ENCODE peak calls at places on chromosomes 7 and 10, in six cellular contexts. One of them, this sample, is unnamed.

GRCh38 chr7:47537716-47538640 is 43.9 kb downstream of the TNS3 start:
- DNase-seq in upper lobe of right lung: peak; percentile 38
- DNase-seq in tibial nerve: no peak
- DNase-seq in PC-9: no peak
- DNase-seq in lower lobe of right lung: no peak
- DNase-seq in heart right ventricle: no peak
- DNase-seq in this sample: no peak

GRCh38 chr10:36366843-36367242 is 724.7 kb upstream of the FZD8 start:
- DNase-seq in upper lobe of right lung: no peak
- DNase-seq in tibial nerve: no peak
- DNase-seq in PC-9: no peak
- DNase-seq in lower lobe of right lung: no peak
- DNase-seq in heart right ventricle: no peak
- DNase-seq in this sample: no peak

GRCh38 chr10:3222068-3222467 is 49.5 kb upstream of the PITRM1 start:
- DNase-seq in upper lobe of right lung: no peak
- DNase-seq in tibial nerve: no peak
- DNase-seq in PC-9: no peak
- DNase-seq in lower lobe of right lung: no peak
- DNase-seq in heart right ventricle: no peak
- DNase-seq in this sample: no peak

GRCh38 chr10:21587391-21587790 is 53.4 kb downstream of the MLLT10 start:
- DNase-seq in upper lobe of right lung: no peak
- DNase-seq in tibial nerve: no peak
- DNase-seq in PC-9: no peak
- DNase-seq in lower lobe of right lung: no peak
- DNase-seq in heart right ventricle: no peak
- DNase-seq in this sample: no peak

GRCh38 chr10:72098301-72099053 is 10.1 kb upstream of the SPOCK2 start:
- DNase-seq in upper lobe of right lung: no peak
- DNase-seq in tibial nerve: no peak
- DNase-seq in PC-9: no peak
- DNase-seq in lower lobe of right lung: no peak
- DNase-seq in heart right ventricle: no peak
- DNase-seq in this sample: no peak

GRCh38 chr10:71246591-71247143 is 34.3 kb downstream of the UNC5B start:
- DNase-seq in upper lobe of right lung: no peak
- DNase-seq in tibial nerve: no peak
- DNase-seq in PC-9: peak; percentile 99
- DNase-seq in lower lobe of right lung: no peak
- DNase-seq in heart right ventricle: no peak
- DNase-seq in this sample: no peak

GRCh38 chr10:79904671-79905321 is 44.1 kb downstream of the SFTPD start:
- DNase-seq in upper lobe of right lung: peak; percentile 91
- DNase-seq in tibial nerve: peak; percentile 40
- DNase-seq in PC-9: peak; percentile 49
- DNase-seq in lower lobe of right lung: peak; percentile 84
- DNase-seq in heart right ventricle: peak; percentile 73
- DNase-seq in this sample: peak; percentile 86

GRCh38 chr10:101485681-101486554 is 102.1 kb downstream of the POLL start:
- DNase-seq in upper lobe of right lung: no peak
- DNase-seq in tibial nerve: no peak
- DNase-seq in PC-9: no peak
- DNase-seq in lower lobe of right lung: no peak
- DNase-seq in heart right ventricle: no peak
- DNase-seq in this sample: no peak

GRCh38 chr7:123961731-123962130 is 36.7 kb downstream of the SPAM1 start:
- DNase-seq in upper lobe of right lung: no peak
- DNase-seq in tibial nerve: no peak
- DNase-seq in PC-9: no peak
- DNase-seq in lower lobe of right lung: no peak
- DNase-seq in heart right ventricle: no peak
- DNase-seq in this sample: no peak

GRCh38 chr7:123972045-123972444 is 47.0 kb downstream of the SPAM1 start:
- DNase-seq in upper lobe of right lung: no peak
- DNase-seq in tibial nerve: no peak
- DNase-seq in PC-9: no peak
- DNase-seq in lower lobe of right lung: no peak
- DNase-seq in heart right ventricle: no peak
- DNase-seq in this sample: no peak

DNA sequence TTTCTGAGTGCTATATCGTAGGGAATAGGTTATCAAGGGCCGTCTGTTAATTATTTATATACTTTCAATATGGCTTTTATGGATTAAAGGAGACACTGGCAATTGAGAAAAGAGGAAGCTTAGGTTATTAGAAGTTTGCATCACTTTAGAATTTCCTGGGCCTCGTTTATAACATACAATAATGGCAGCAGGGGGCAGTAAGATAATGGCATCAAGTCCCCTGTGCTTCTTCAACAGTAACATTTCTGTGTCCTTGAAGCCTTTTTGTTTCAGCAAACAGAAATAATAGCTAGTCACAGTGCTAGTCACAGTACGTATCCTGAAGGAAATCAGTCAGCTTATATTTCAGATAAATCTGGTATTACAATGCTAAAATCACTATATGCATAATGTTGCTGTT is 41.9 kb downstream of the SPAM1 start:
- DNase-seq in upper lobe of right lung: no peak
- DNase-seq in tibial nerve: no peak
- DNase-seq in PC-9: no peak
- DNase-seq in lower lobe of right lung: no peak
- DNase-seq in heart right ventricle: no peak
- DNase-seq in this sample: no peak
- TF ChIP-seq CTCF in upper lobe of right lung: no peak
- TF ChIP-seq CTCF in tibial nerve: no peak
- TF ChIP-seq CTCF in PC-9: no peak
- TF ChIP-seq CTCF in lower lobe of right lung: no peak
- TF ChIP-seq CTCF in heart right ventricle: no peak
- TF ChIP-seq CTCF in this sample: no peak

GRCh38 chr10:17563452-17563851 is 53.7 kb downstream of the HACD1 start:
- DNase-seq in upper lobe of right lung: no peak
- DNase-seq in tibial nerve: no peak
- DNase-seq in PC-9: no peak
- DNase-seq in lower lobe of right lung: no peak
- DNase-seq in heart right ventricle: no peak
- DNase-seq in this sample: no peak
- H3K27ac ChIP-seq in upper lobe of right lung: no peak overlapping the region
- H3K27ac ChIP-seq in tibial nerve: no peak overlapping the region
- H3K27ac ChIP-seq in PC-9: no peak overlapping the region
- H3K27ac ChIP-seq in lower lobe of right lung: no peak overlapping the region
- H3K27ac ChIP-seq in heart right ventricle: no peak overlapping the region
- H3K27ac ChIP-seq in this sample: no peak overlapping the region

GRCh38 chr7:102146989-102147388 is 139.7 kb upstream of the SH2B2 start:
- DNase-seq in upper lobe of right lung: no peak
- DNase-seq in tibial nerve: peak; percentile 16
- DNase-seq in PC-9: no peak
- DNase-seq in lower lobe of right lung: no peak
- DNase-seq in heart right ventricle: peak; percentile 67
- DNase-seq in this sample: no peak
- H3K4me3 ChIP-seq in upper lobe of right lung: no peak overlapping the region
- H3K4me3 ChIP-seq in tibial nerve: no peak overlapping the region
- H3K4me3 ChIP-seq in PC-9: no peak overlapping the region
- H3K4me3 ChIP-seq in lower lobe of right lung: no peak overlapping the region
- H3K4me3 ChIP-seq in heart right ventricle: no peak overlapping the region
- H3K4me3 ChIP-seq in this sample: no peak overlapping the region

GRCh38 chr10:116685807-116686206 is 56.6 kb downstream of the HSPA12A start:
- DNase-seq in upper lobe of right lung: no peak
- DNase-seq in tibial nerve: no peak
- DNase-seq in PC-9: no peak
- DNase-seq in lower lobe of right lung: no peak
- DNase-seq in heart right ventricle: no peak
- DNase-seq in this sample: no peak

GRCh38 chr10:116689096-116689495 is 53.3 kb downstream of the HSPA12A start:
- DNase-seq in upper lobe of right lung: peak; percentile 17
- DNase-seq in tibial nerve: no peak
- DNase-seq in PC-9: no peak
- DNase-seq in lower lobe of right lung: no peak
- DNase-seq in heart right ventricle: no peak
- DNase-seq in this sample: no peak

GRCh38 chr10:116686632-116687031 is 55.7 kb downstream of the HSPA12A start:
- DNase-seq in upper lobe of right lung: peak; percentile 32
- DNase-seq in tibial nerve: no peak
- DNase-seq in PC-9: no peak
- DNase-seq in lower lobe of right lung: no peak
- DNase-seq in heart right ventricle: no peak
- DNase-seq in this sample: no peak

GRCh38 chr10:116688241-116688711 is 54.1 kb downstream of the HSPA12A start:
- DNase-seq in upper lobe of right lung: peak; percentile 26
- DNase-seq in tibial nerve: no peak
- DNase-seq in PC-9: no peak
- DNase-seq in lower lobe of right lung: no peak
- DNase-seq in heart right ventricle: peak; percentile 34
- DNase-seq in this sample: peak; percentile 35

DNA sequence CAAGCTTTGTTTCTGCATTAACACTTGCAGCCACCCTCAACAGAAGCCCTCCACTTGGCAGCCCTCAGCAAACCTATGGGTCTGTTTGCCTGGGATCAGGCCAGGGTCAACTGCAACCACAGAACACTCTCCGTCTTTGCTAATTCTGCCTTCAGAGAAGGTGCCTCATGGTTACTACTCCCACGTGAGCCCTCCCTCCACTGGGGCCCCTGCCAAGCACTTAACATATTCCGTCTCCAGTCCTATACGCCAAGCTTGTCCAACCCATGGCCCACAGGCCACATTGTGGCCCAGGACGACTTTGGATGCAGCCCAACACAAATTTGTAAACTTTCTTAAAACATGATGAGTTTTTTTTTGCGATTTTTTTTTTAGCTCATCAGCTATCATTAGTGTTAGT is 54.7 kb downstream of the HSPA12A start:
- DNase-seq in upper lobe of right lung: peak; percentile 33
- DNase-seq in tibial nerve: no peak
- DNase-seq in PC-9: no peak
- DNase-seq in lower lobe of right lung: no peak
- DNase-seq in heart right ventricle: peak; percentile 28
- DNase-seq in this sample: no peak
- TF ChIP-seq CTCF in upper lobe of right lung: no peak
- TF ChIP-seq CTCF in tibial nerve: no peak
- TF ChIP-seq CTCF in PC-9: no peak
- TF ChIP-seq CTCF in lower lobe of right lung: no peak
- TF ChIP-seq CTCF in heart right ventricle: no peak
- TF ChIP-seq CTCF in this sample: no peak

GRCh38 chr7:106466867-106467266 is 182.1 kb upstream of the NAMPT start:
- DNase-seq in upper lobe of right lung: no peak
- DNase-seq in tibial nerve: no peak
- DNase-seq in PC-9: no peak
- DNase-seq in lower lobe of right lung: no peak
- DNase-seq in heart right ventricle: no peak
- DNase-seq in this sample: no peak
- H3K27ac ChIP-seq in upper lobe of right lung: no peak overlapping the region
- H3K27ac ChIP-seq in tibial nerve: no peak overlapping the region
- H3K27ac ChIP-seq in PC-9: no peak overlapping the region
- H3K27ac ChIP-seq in lower lobe of right lung: no peak overlapping the region
- H3K27ac ChIP-seq in heart right ventricle: no peak overlapping the region
- H3K27ac ChIP-seq in this sample: no peak overlapping the region

GRCh38 chr7:26363465-26363864 is 71.8 kb downstream of the SNX10 start:
- DNase-seq in upper lobe of right lung: no peak
- DNase-seq in tibial nerve: no peak
- DNase-seq in PC-9: no peak
- DNase-seq in lower lobe of right lung: no peak
- DNase-seq in heart right ventricle: no peak
- DNase-seq in this sample: no peak
- H3K4me3 ChIP-seq in upper lobe of right lung: no peak overlapping the region
- H3K4me3 ChIP-seq in tibial nerve: no peak overlapping the region
- H3K4me3 ChIP-seq in PC-9: no peak overlapping the region
- H3K4me3 ChIP-seq in lower lobe of right lung: no peak overlapping the region
- H3K4me3 ChIP-seq in heart right ventricle: no peak overlapping the region
- H3K4me3 ChIP-seq in this sample: no peak overlapping the region

DNA sequence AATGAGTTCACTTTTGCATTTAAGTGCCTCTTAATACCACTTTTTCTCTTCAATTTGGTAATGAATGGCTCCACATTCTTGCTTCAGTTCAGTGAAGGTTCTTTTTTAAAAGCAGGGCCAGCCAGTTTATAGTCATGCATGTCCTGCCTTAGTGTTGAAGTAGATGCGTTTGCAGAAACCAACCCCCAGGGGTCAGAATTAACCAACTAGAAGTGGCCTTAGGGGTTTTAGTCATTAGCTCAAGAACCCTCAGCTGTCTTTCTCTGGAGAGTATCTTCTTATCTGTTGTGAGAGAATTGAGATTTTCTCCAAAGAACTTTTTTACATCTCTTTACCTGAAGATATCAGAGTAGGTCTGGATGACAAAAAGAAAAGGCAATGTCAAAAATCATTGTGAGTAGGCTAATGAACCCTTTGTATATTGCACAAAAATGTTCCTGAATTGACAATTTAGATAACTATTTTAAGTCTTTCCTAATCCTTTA is 82.2 kb downstream of the PIK3CG start:
- DNase-seq in upper lobe of right lung: no peak
- DNase-seq in tibial nerve: peak; percentile 77
- DNase-seq in PC-9: peak; percentile 60
- DNase-seq in lower lobe of right lung: no peak
- DNase-seq in heart right ventricle: peak; percentile 56
- DNase-seq in this sample: no peak
- TF ChIP-seq CTCF in upper lobe of right lung: peak; percentile 56
- TF ChIP-seq CTCF in tibial nerve: peak; percentile 57
- TF ChIP-seq CTCF in PC-9: peak; percentile 75
- TF ChIP-seq CTCF in lower lobe of right lung: peak; percentile 61
- TF ChIP-seq CTCF in heart right ventricle: peak; percentile 57
- TF ChIP-seq CTCF in this sample: peak; percentile 82

GRCh38 chr10:48801026-48801425 is 116.4 kb downstream of the WDFY4 start:
- DNase-seq in upper lobe of right lung: no peak
- DNase-seq in tibial nerve: no peak
- DNase-seq in PC-9: no peak
- DNase-seq in lower lobe of right lung: no peak
- DNase-seq in heart right ventricle: no peak
- DNase-seq in this sample: no peak
- H3K27ac ChIP-seq in upper lobe of right lung: peak overlapping the region; percentile 63
- H3K27ac ChIP-seq in tibial nerve: peak overlapping the region; percentile 31
- H3K27ac ChIP-seq in PC-9: no peak overlapping the region
- H3K27ac ChIP-seq in lower lobe of right lung: peak overlapping the region; percentile 71
- H3K27ac ChIP-seq in heart right ventricle: peak overlapping the region; percentile 81
- H3K27ac ChIP-seq in this sample: peak overlapping the region; percentile 70

This sample was measured in heart left ventricle.